ENCODE peak calls at places on chromosomes 13 and 19, in seven cellular contexts. B is skeletal muscle cell; Y is central memory CD8-positive, alpha-beta T cell; H is HFF-Myc; L is left lung; V is NCI-H2029; N is activated CD8-positive, alpha-beta memory T cell treated with anti-CD3 and anti-CD28 coated beads for 1 hour. S is an unnamed sample.

GRCh38 chr19:4983346-4984105 is 14.6 kb downstream of the KDM4B start:
- DNase-seq in B (no peak), Y (no peak), H (no peak), L (no peak), V (no peak), N (no peak), S (no peak)

GRCh38 chr13:33109319-33109718 is 93.1 kb downstream of the KL start:
- DNase-seq in B (no peak), Y (no peak), H (no peak), L (no peak), V (no peak), N (no peak), S (no peak)

GRCh38 chr13:27619093-27619705 is 1.1 kb downstream of the LNX2 start:
- DNase-seq in B (no peak), Y (no peak), H (no peak), L (no peak), V (no peak), N (no peak), S (no peak)

GRCh38 chr13:20566424-20566916 is 487 bp upstream of the IFT88 start:
- DNase-seq in B (peak), Y (no peak), H (peak), L (no peak), V (peak), N (no peak), S (peak)

GRCh38 chr19:57708641-57709354 is at the start of gene ZNF154:
- DNase-seq in B (peak), Y (no peak), H (peak), L (peak), V (no peak), N (peak), S (peak)

GRCh38 chr19:53192771-53193533 is at the start of gene ZNF665:
- DNase-seq in B (peak), Y (peak), H (no peak), L (peak), V (peak), N (peak), S (peak)

GRCh38 chr13:37602743-37603381 is 4.3 kb upstream of the POSTN start:
- DNase-seq in B (no peak), Y (no peak), H (no peak), L (no peak), V (no peak), N (no peak), S (no peak)

GRCh38 chr13:73200432-73200831 is 141.6 kb downstream of the KLF5 start:
- DNase-seq in B (no peak), Y (no peak), H (no peak), L (no peak), V (no peak), N (no peak), S (no peak)

GRCh38 chr13:33575378-33575777 is 242.6 kb upstream of the RFC3 start:
- DNase-seq in B (no peak), Y (no peak), H (no peak), L (no peak), V (no peak), N (no peak), S (no peak)

S was measured in non-pigmented ciliary epithelial cell.